ENCODE peak calls at places on chromosome 11, in four cellular contexts. I is H1, G is HepG2, T is K562. Z is an unnamed sample.

GRCh38 chr11:79173615-79174014 is 267.2 kb downstream of the TENM4 start:
- DNase-seq in T (no peak), I (no peak), G (no peak), Z (no peak)

GRCh38 chr11:12653729-12654128 is 20.5 kb upstream of the TEAD1 start:
- DNase-seq in G (peak; percentile 61), I (no peak), T (no peak), Z (no peak)

GRCh38 chr11:27183672-27184457 is 143.2 kb downstream of the BBOX1 start:
- DNase-seq in T (peak; percentile 33), I (no peak), G (peak; percentile 63), Z (peak; percentile 51)

GRCh38 chr11:57429946-57430345 is 3.0 kb upstream of the SLC43A3 start:
- DNase-seq in I (no peak), T (no peak), G (no peak), Z (no peak)

GRCh38 chr11:111166655-111167054 is 78.9 kb upstream of the POU2AF2 start:
- DNase-seq in G (no peak), I (no peak), T (no peak), Z (no peak)

GRCh38 chr11:85974126-85974525 is 94.8 kb downstream of the PICALM start:
- DNase-seq in G (no peak), T (no peak), I (no peak), Z (no peak)

GRCh38 chr11:639324-639977 is 2.4 kb downstream of the DRD4 start:
- DNase-seq in I (no peak), G (no peak), T (no peak), Z (no peak)

GRCh38 chr11:11620251-11620965 is 1.4 kb downstream of the GALNT18 start:
- DNase-seq in T (no peak), I (no peak), G (no peak), Z (peak; percentile 47)

GRCh38 chr11:96397863-96398262 is 8.1 kb downstream of the JRKL start:
- DNase-seq in I (no peak), T (no peak), G (no peak), Z (no peak)

GRCh38 chr11:57473208-57473930 is 13.0 kb downstream of the RTN4RL2 start:
- DNase-seq in I (no peak), T (peak; percentile 63), G (no peak), Z (no peak)

GRCh38 chr11:44532809-44533208 is 32.7 kb upstream of the CD82 start:
- DNase-seq in G (no peak), T (no peak), I (no peak), Z (no peak)

GRCh38 chr11:65892661-65893317 is 2.3 kb downstream of the CCDC85B start:
- DNase-seq in I (no peak), G (no peak), T (no peak), Z (no peak)

GRCh38 chr11:26994579-26995210 is 783 bp downstream of the FIBIN start:
- DNase-seq in G (no peak), I (no peak), T (no peak), Z (no peak)

GRCh38 chr11:73390601-73391565 is 14.7 kb downstream of the RELT start:
- DNase-seq in I (no peak), G (no peak), T (no peak), Z (no peak)

GRCh38 chr11:76347391-76347790 is 33.5 kb downstream of the THAP12 start:
- DNase-seq in T (no peak), I (no peak), G (no peak), Z (no peak)

GRCh38 chr11:6307879-6308278 is 12.4 kb downstream of the CAVIN3 start:
- DNase-seq in T (no peak), G (no peak), I (no peak), Z (no peak)

GRCh38 chr11:77446911-77447629 is 26.8 kb downstream of the PAK1 start:
- DNase-seq in I (no peak), G (peak; percentile 3), T (no peak), Z (no peak)

GRCh38 chr11:12692238-12693074 is 18.2 kb downstream of the TEAD1 start:
- DNase-seq in G (peak; percentile 94), I (no peak), T (peak; percentile 19), Z (peak; percentile 60)

GRCh38 chr11:78290293-78291176 is 101.8 kb downstream of the USP35 start:
- DNase-seq in T (peak; percentile 43), I (no peak), G (peak; percentile 97), Z (no peak)

GRCh38 chr11:99920956-99921355 is 766.1 kb upstream of the ARHGAP42 start:
- DNase-seq in I (no peak), T (no peak), G (no peak), Z (no peak)

GRCh38 chr11:60798631-60799030 is 13.5 kb downstream of the MS4A10 start:
- DNase-seq in T (no peak), I (no peak), G (no peak), Z (no peak)

GRCh38 chr11:133597236-133597635 is 64.9 kb upstream of the OPCML start:
- DNase-seq in I (no peak), T (no peak), G (no peak), Z (no peak)

GRCh38 chr11:11948242-11948947 is 60.0 kb downstream of the DKK3 start:
- DNase-seq in G (peak; percentile 63), I (no peak), T (no peak), Z (no peak)

DNA sequence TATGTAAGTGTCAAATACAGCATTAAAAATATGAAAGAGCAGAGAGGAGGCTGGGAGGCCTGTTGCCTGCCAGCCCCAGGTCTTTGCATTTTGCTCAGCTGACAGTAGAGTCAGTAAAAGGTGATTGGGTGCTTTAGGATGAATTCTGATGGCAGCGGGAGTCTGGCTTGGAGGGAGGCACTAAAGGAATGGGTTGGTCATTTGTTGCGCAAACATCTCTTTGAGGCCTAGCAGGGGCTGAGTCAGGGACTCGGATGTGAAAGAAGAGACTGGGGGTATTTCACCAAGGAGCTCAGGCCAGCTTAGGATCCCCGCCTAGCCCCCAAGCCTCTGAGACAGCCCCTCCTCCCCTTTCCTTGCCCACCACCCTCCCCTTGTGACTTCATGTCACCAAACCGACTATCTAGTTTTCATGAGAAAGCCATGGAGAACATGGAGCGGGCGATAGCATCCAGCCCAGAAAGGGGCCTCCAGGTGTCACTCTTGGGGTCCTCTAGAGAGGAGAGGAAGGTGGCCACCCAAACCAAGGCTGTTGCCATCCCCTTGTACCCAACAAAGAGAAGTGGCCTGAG is 9.7 kb downstream of the DGKZ start:
- DNase-seq in I (no peak), G (no peak), T (no peak), Z (no peak)
- TF ChIP-seq FOSL1 in I (no peak), G (no peak), T (peak; percentile 30), Z (no peak)

DNA sequence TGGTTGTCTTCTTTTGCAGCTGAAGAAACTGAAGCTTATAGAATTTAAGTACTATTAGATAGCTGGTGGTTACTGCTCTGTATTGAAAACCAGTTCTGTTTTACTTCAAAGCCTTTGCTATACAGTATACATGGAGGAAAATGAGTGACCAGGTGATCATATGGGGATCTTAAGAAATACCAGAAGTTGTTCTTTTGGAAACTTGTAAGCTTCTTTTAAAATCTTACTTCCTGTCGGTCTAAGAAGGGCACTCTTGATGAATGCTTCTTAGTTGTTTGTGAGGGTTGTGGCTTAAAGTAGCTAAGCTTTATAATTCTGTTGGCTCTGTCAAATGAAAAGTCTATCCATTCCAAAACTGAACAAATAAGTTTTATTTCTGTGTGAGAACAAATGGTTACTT is 55.2 kb downstream of the PDE3B start:
- DNase-seq in T (no peak), G (no peak), I (no peak), Z (no peak)
- TF ChIP-seq POLR2A in T (no peak), G (no peak), I (no peak), Z (no peak)

DNA sequence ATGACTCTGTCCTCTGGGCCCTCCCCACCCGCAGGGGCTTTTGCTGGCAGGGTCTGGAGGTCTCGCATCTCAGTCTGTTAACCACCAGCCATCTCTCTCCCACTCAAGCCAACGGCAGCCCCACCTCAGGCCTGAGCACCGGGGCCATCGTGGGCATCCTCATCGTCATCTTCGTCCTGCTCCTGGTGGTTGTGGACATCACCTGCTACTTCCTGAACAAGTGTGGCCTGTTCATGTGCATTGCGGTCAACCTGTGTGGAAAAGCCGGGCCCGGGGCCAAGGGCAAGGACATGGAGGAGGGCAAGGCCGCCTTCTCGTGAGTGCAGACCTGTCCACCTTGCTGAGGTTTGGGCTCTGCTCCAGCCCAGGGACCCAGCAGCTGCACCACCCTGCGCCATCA is 44.3 kb upstream of the TTC12 start:
- DNase-seq in G (no peak), I (no peak), T (no peak), Z (no peak)
- TF ChIP-seq FOSL1 in G (no peak), I (no peak), T (no peak), Z (no peak)

GRCh38 chr11:117232022-117232878 is at the start of the genes PCSK7 and RNF214:
- DNase-seq in G (peak; percentile 53), I (peak; percentile 38), T (peak; percentile 96), Z (no peak)
- TF ChIP-seq POLR2A in G (no peak), I (peak; percentile 39), T (peak; percentile 83), Z (peak; percentile 46)

GRCh38 chr11:31957674-31958073 is 133.2 kb upstream of the RCN1 start:
- DNase-seq in I (no peak), G (no peak), T (no peak), Z (no peak)

GRCh38 chr11:31959711-31960110 is 131.2 kb upstream of the RCN1 start:
- DNase-seq in T (no peak), G (no peak), I (no peak), Z (no peak)

GRCh38 chr11:31956310-31956709 is 134.6 kb upstream of the RCN1 start:
- DNase-seq in T (no peak), G (no peak), I (no peak), Z (no peak)

GRCh38 chr11:31955838-31956237 is 135.0 kb upstream of the RCN1 start:
- DNase-seq in T (no peak), G (no peak), I (no peak), Z (no peak)

GRCh38 chr11:31958086-31958735 is 132.7 kb upstream of the RCN1 start:
- DNase-seq in I (peak; percentile 47), T (peak; percentile 70), G (peak; percentile 15), Z (peak; percentile 40)
- TF ChIP-seq FOSL1 in I (no peak), T (no peak), G (no peak), Z (no peak)

GRCh38 chr11:123740787-123741158 is 687 bp downstream of the ZNF202 start:
- DNase-seq in T (no peak), G (no peak), I (no peak), Z (no peak)

GRCh38 chr11:123742778-123743177 is 1.3 kb upstream of the ZNF202 start:
- DNase-seq in I (no peak), T (no peak), G (no peak), Z (no peak)

GRCh38 chr11:123742334-123742733 is 874 bp upstream of the ZNF202 start:
- DNase-seq in G (no peak), I (no peak), T (no peak), Z (no peak)

GRCh38 chr11:123738374-123738773 is 3.1 kb downstream of the ZNF202 start:
- DNase-seq in T (no peak), G (no peak), I (no peak), Z (no peak)

DNA sequence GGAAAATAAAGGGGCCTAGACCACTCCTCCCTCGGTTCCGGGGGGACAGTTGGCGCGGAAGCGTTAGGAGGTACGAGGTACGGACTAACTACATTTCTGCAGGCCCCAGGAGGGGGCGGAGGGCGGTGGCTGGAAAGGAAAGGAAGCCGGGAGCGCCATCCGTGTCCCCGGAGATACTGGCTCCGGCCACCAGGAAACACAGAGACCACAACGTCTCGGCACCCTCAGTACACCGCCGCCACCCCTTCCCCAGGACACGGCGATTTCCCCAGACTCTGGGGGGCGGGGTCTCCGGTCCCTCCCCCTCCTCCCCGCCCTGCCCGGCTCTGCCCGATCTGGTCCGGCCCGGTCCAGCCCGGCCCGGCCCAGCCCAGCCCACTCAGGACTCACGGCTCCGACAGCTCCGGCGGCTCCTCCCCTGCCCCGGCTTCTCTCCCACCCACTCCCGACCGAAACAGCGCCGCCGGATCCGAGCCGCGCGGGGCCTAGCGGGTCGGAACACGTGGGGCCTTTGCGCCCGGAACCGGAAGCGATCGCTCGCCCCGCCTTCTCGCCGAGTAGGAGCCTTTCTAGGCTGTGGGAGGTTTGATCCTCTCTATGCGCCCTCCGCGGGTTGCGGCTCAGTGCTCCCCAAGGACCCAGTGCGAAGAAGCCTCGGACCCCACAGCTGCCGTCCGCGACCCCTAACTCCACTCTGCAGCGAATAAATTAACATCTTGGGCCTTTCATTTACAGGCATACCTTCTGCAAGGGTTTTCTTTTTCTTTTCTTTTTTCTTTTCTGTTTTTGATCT is at the start of gene ZNF202:
- DNase-seq in T (peak; percentile 87), G (peak; percentile 79), I (peak; percentile 49), Z (peak; percentile 69)
- TF ChIP-seq POLR2A in T (peak; percentile 86), G (peak; percentile 57), I (peak; percentile 85), Z (no peak)